ENCODE peak calls at places on chromosomes 13 and 19, in four cellular contexts. One of them, this sample, is unnamed.

GRCh38 chr19:33767898-33768413 is 28.7 kb upstream of the KCTD15 start:
- DNase-seq in neural crest cell: peak
- DNase-seq in AG04450: no peak
- DNase-seq in foreskin fibroblast: no peak
- DNase-seq in this sample: no peak

GRCh38 chr13:113458218-113459065 is 5.2 kb upstream of the ADPRHL1 start:
- DNase-seq in neural crest cell: no peak
- DNase-seq in AG04450: peak
- DNase-seq in foreskin fibroblast: no peak
- DNase-seq in this sample: no peak

GRCh38 chr13:85806553-85807175 is 7.4 kb upstream of the SLITRK6 start:
- DNase-seq in neural crest cell: no peak
- DNase-seq in AG04450: peak
- DNase-seq in foreskin fibroblast: peak
- DNase-seq in this sample: no peak

GRCh38 chr13:24389506-24389905 is 80.1 kb downstream of the C1QTNF9 start:
- DNase-seq in neural crest cell: no peak
- DNase-seq in AG04450: no peak
- DNase-seq in foreskin fibroblast: no peak
- DNase-seq in this sample: no peak

GRCh38 chr13:22698477-22698876 is 482.3 kb upstream of the SGCG start:
- DNase-seq in neural crest cell: no peak
- DNase-seq in AG04450: no peak
- DNase-seq in foreskin fibroblast: no peak
- DNase-seq in this sample: no peak

GRCh38 chr19:2495130-2495641 is 19.3 kb downstream of the GADD45B start:
- DNase-seq in neural crest cell: no peak
- DNase-seq in AG04450: no peak
- DNase-seq in foreskin fibroblast: peak
- DNase-seq in this sample: peak

GRCh38 chr13:76684336-76684735 is 201.9 kb downstream of the KCTD12 start:
- DNase-seq in neural crest cell: no peak
- DNase-seq in AG04450: no peak
- DNase-seq in foreskin fibroblast: no peak
- DNase-seq in this sample: no peak

GRCh38 chr13:95536629-95537241 is 15.8 kb upstream of the CLDN10 start:
- DNase-seq in neural crest cell: no peak
- DNase-seq in AG04450: no peak
- DNase-seq in foreskin fibroblast: peak
- DNase-seq in this sample: no peak

GRCh38 chr19:2055871-2056809 is 5.1 kb upstream of the MKNK2 start:
- DNase-seq in neural crest cell: no peak
- DNase-seq in AG04450: no peak
- DNase-seq in foreskin fibroblast: peak
- DNase-seq in this sample: peak

GRCh38 chr13:74278901-74279300 is 144.7 kb upstream of the KLF12 start:
- DNase-seq in neural crest cell: no peak
- DNase-seq in AG04450: no peak
- DNase-seq in foreskin fibroblast: no peak
- DNase-seq in this sample: no peak

GRCh38 chr19:23304238-23304637 is 54.0 kb upstream of the ZNF724 start:
- DNase-seq in neural crest cell: no peak
- DNase-seq in AG04450: no peak
- DNase-seq in foreskin fibroblast: no peak
- DNase-seq in this sample: no peak

GRCh38 chr19:29515706-29516357 is 10.0 kb upstream of the VSTM2B start:
- DNase-seq in neural crest cell: no peak
- DNase-seq in AG04450: no peak
- DNase-seq in foreskin fibroblast: no peak
- DNase-seq in this sample: no peak

GRCh38 chr19:33556261-33556660 is 34.7 kb upstream of the PEPD start:
- DNase-seq in neural crest cell: no peak
- DNase-seq in AG04450: no peak
- DNase-seq in foreskin fibroblast: no peak
- DNase-seq in this sample: no peak

GRCh38 chr13:40340368-40341085 is 325.9 kb downstream of the FOXO1 start:
- DNase-seq in neural crest cell: no peak
- DNase-seq in AG04450: no peak
- DNase-seq in foreskin fibroblast: no peak
- DNase-seq in this sample: peak

GRCh38 chr19:36151144-36152051 is 849 bp downstream of the COX7A1 start:
- DNase-seq in neural crest cell: no peak
- DNase-seq in AG04450: no peak
- DNase-seq in foreskin fibroblast: no peak
- DNase-seq in this sample: peak

GRCh38 chr19:12784871-12785430 is 6.3 kb upstream of the JUNB start:
- DNase-seq in neural crest cell: no peak
- DNase-seq in AG04450: no peak
- DNase-seq in foreskin fibroblast: no peak
- DNase-seq in this sample: no peak

GRCh38 chr13:84651288-84651687 is 769.0 kb upstream of the SLITRK1 start:
- DNase-seq in neural crest cell: no peak
- DNase-seq in AG04450: peak
- DNase-seq in foreskin fibroblast: peak
- DNase-seq in this sample: no peak

GRCh38 chr19:56566904-56567273 is 379 bp upstream of the ZNF470 start:
- DNase-seq in neural crest cell: peak
- DNase-seq in AG04450: no peak
- DNase-seq in foreskin fibroblast: peak
- DNase-seq in this sample: no peak

GRCh38 chr13:73981595-73981994 is 152.6 kb downstream of the KLF12 start:
- DNase-seq in neural crest cell: no peak
- DNase-seq in AG04450: no peak
- DNase-seq in foreskin fibroblast: no peak
- DNase-seq in this sample: no peak

GRCh38 chr19:56333506-56333905 is 18.9 kb upstream of the ZSCAN5A start:
- DNase-seq in neural crest cell: peak
- DNase-seq in AG04450: peak
- DNase-seq in foreskin fibroblast: peak
- DNase-seq in this sample: no peak

GRCh38 chr13:76329004-76329403 is 557.2 kb downstream of the KCTD12 start:
- DNase-seq in neural crest cell: no peak
- DNase-seq in AG04450: no peak
- DNase-seq in foreskin fibroblast: no peak
- DNase-seq in this sample: no peak

GRCh38 chr13:102399791-102400618 is 1.8 kb downstream of the FGF14 start:
- DNase-seq in neural crest cell: no peak
- DNase-seq in AG04450: no peak
- DNase-seq in foreskin fibroblast: no peak
- DNase-seq in this sample: no peak

GRCh38 chr13:111280666-111281577 is 39.5 kb upstream of the TEX29 start:
- DNase-seq in neural crest cell: no peak
- DNase-seq in AG04450: peak
- DNase-seq in foreskin fibroblast: peak
- DNase-seq in this sample: no peak

GRCh38 chr19:49084206-49085019 is 838 bp upstream of the SNRNP70 start:
- DNase-seq in neural crest cell: no peak
- DNase-seq in AG04450: no peak
- DNase-seq in foreskin fibroblast: no peak
- DNase-seq in this sample: no peak

GRCh38 chr19:30069535-30070197 is 127.6 kb downstream of the URI1 start:
- DNase-seq in neural crest cell: no peak
- DNase-seq in AG04450: no peak
- DNase-seq in foreskin fibroblast: no peak
- DNase-seq in this sample: no peak

GRCh38 chr19:55647732-55648656 is at the start of gene CCDC106:
- DNase-seq in neural crest cell: peak
- DNase-seq in AG04450: no peak
- DNase-seq in foreskin fibroblast: peak
- DNase-seq in this sample: peak

GRCh38 chr13:39531646-39532045 is 71.3 kb downstream of the LHFPL6 start:
- DNase-seq in neural crest cell: no peak
- DNase-seq in AG04450: no peak
- DNase-seq in foreskin fibroblast: peak
- DNase-seq in this sample: no peak

GRCh38 chr13:60358453-60358852 is 38.6 kb upstream of the TDRD3 start:
- DNase-seq in neural crest cell: no peak
- DNase-seq in AG04450: no peak
- DNase-seq in foreskin fibroblast: no peak
- DNase-seq in this sample: no peak

GRCh38 chr19:7998081-7998480 is 7.4 kb downstream of the ELAVL1 start:
- DNase-seq in neural crest cell: no peak
- DNase-seq in AG04450: no peak
- DNase-seq in foreskin fibroblast: peak
- DNase-seq in this sample: no peak

GRCh38 chr19:35119578-35119977 is 4.0 kb downstream of the FXYD3 start:
- DNase-seq in neural crest cell: no peak
- DNase-seq in AG04450: no peak
- DNase-seq in foreskin fibroblast: no peak
- DNase-seq in this sample: no peak

GRCh38 chr13:103104340-103104739 is 38.1 kb upstream of the SLC10A2 start:
- DNase-seq in neural crest cell: no peak
- DNase-seq in AG04450: no peak
- DNase-seq in foreskin fibroblast: no peak
- DNase-seq in this sample: no peak

GRCh38 chr13:91375119-91375729 is 23.2 kb upstream of the GPC5 start:
- DNase-seq in neural crest cell: no peak
- DNase-seq in AG04450: no peak
- DNase-seq in foreskin fibroblast: no peak
- DNase-seq in this sample: no peak
- TF ChIP-seq CTCF in neural crest cell: peak
- TF ChIP-seq CTCF in AG04450: peak
- TF ChIP-seq CTCF in foreskin fibroblast: peak
- TF ChIP-seq CTCF in this sample: no peak

GRCh38 chr19:50607874-50608785 is 31.6 kb downstream of the SYT3 start:
- DNase-seq in neural crest cell: peak
- DNase-seq in AG04450: peak
- DNase-seq in foreskin fibroblast: peak
- DNase-seq in this sample: peak
- TF ChIP-seq CTCF in neural crest cell: peak
- TF ChIP-seq CTCF in AG04450: peak
- TF ChIP-seq CTCF in foreskin fibroblast: no peak
- TF ChIP-seq CTCF in this sample: no peak

GRCh38 chr19:16328824-16329482 is 4.3 kb downstream of the KLF2 start:
- DNase-seq in neural crest cell: no peak
- DNase-seq in AG04450: no peak
- DNase-seq in foreskin fibroblast: no peak
- DNase-seq in this sample: no peak
- TF ChIP-seq CTCF in neural crest cell: no peak
- TF ChIP-seq CTCF in AG04450: no peak
- TF ChIP-seq CTCF in foreskin fibroblast: no peak
- TF ChIP-seq CTCF in this sample: no peak

DNA sequence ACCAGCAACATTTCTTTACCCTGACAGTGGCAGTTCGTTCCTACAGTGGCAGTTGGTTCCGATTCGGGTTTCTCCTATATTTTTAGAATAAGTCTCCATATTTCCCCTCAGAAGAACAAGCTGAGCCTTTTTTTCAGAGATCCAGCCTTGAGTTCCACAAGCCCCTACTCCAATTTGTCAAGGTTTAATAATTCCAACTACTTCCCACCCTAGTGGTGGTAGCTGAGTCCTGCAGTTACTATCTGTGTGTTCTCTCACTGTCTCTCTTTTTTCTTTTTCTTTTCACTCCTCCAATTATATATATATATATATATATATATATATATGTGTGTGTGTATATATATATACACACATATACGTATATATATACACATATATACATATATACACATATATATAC is 1347.3 kb downstream of the PCDH9 start:
- DNase-seq in neural crest cell: no peak
- DNase-seq in AG04450: no peak
- DNase-seq in foreskin fibroblast: no peak
- DNase-seq in this sample: no peak
- TF ChIP-seq CTCF in neural crest cell: peak
- TF ChIP-seq CTCF in AG04450: peak
- TF ChIP-seq CTCF in foreskin fibroblast: peak
- TF ChIP-seq CTCF in this sample: no peak

GRCh38 chr13:110047511-110047910 is 259.4 kb downstream of the COL4A1 start:
- DNase-seq in neural crest cell: no peak
- DNase-seq in AG04450: peak
- DNase-seq in foreskin fibroblast: no peak
- DNase-seq in this sample: no peak

GRCh38 chr13:110042253-110042652 is 255.9 kb upstream of the IRS2 start:
- DNase-seq in neural crest cell: no peak
- DNase-seq in AG04450: no peak
- DNase-seq in foreskin fibroblast: no peak
- DNase-seq in this sample: no peak

GRCh38 chr13:110044521-110045200 is 258.3 kb upstream of the IRS2 start:
- DNase-seq in neural crest cell: no peak
- DNase-seq in AG04450: no peak
- DNase-seq in foreskin fibroblast: peak
- DNase-seq in this sample: no peak

GRCh38 chr13:110045202-110045601 is 258.8 kb upstream of the IRS2 start:
- DNase-seq in neural crest cell: no peak
- DNase-seq in AG04450: no peak
- DNase-seq in foreskin fibroblast: no peak
- DNase-seq in this sample: no peak

GRCh38 chr13:110045919-110046318 is 259.5 kb upstream of the IRS2 start:
- DNase-seq in neural crest cell: no peak
- DNase-seq in AG04450: no peak
- DNase-seq in foreskin fibroblast: no peak
- DNase-seq in this sample: no peak
- TF ChIP-seq CTCF in neural crest cell: no peak
- TF ChIP-seq CTCF in AG04450: no peak
- TF ChIP-seq CTCF in foreskin fibroblast: no peak
- TF ChIP-seq CTCF in this sample: no peak

GRCh38 chr19:15913830-15914229 is 16.0 kb upstream of the CYP4F2 start:
- DNase-seq in neural crest cell: no peak
- DNase-seq in AG04450: no peak
- DNase-seq in foreskin fibroblast: no peak
- DNase-seq in this sample: no peak
- TF ChIP-seq CTCF in neural crest cell: no peak
- TF ChIP-seq CTCF in AG04450: no peak
- TF ChIP-seq CTCF in foreskin fibroblast: no peak
- TF ChIP-seq CTCF in this sample: no peak

GRCh38 chr19:21466627-21467026 is 38.8 kb upstream of the ZNF429 start:
- DNase-seq in neural crest cell: no peak
- DNase-seq in AG04450: no peak
- DNase-seq in foreskin fibroblast: no peak
- DNase-seq in this sample: no peak

GRCh38 chr19:21474671-21475181 is 30.7 kb upstream of the ZNF429 start:
- DNase-seq in neural crest cell: peak
- DNase-seq in AG04450: peak
- DNase-seq in foreskin fibroblast: peak
- DNase-seq in this sample: no peak

GRCh38 chr19:21472507-21472906 is 32.9 kb upstream of the ZNF429 start:
- DNase-seq in neural crest cell: no peak
- DNase-seq in AG04450: no peak
- DNase-seq in foreskin fibroblast: no peak
- DNase-seq in this sample: no peak

GRCh38 chr19:21463449-21464105 is 41.8 kb upstream of the ZNF429 start:
- DNase-seq in neural crest cell: peak
- DNase-seq in AG04450: no peak
- DNase-seq in foreskin fibroblast: no peak
- DNase-seq in this sample: no peak

DNA sequence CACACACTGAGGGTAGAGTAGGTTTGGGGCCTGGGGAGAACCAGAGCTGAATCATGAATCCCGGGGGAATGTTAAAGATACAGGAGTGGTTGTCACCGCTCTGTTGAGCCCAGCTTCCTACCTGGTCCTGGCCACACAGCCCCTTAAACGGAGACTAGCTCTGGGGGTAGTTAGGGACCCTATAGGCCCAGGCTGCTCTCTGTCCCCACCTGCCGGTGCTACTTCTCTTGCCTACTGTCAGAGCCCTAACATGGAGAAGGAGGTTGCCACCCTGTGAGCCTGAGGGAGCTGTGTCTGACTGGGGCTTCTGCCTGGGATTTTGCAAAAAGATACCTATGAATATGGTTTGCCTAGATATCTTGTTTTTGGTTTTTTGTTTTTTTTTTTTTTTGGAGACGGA is 36.6 kb upstream of the ZNF429 start:
- DNase-seq in neural crest cell: no peak
- DNase-seq in AG04450: no peak
- DNase-seq in foreskin fibroblast: no peak
- DNase-seq in this sample: no peak
- TF ChIP-seq CTCF in neural crest cell: no peak
- TF ChIP-seq CTCF in AG04450: no peak
- TF ChIP-seq CTCF in foreskin fibroblast: no peak
- TF ChIP-seq CTCF in this sample: no peak